ENCODE peak calls at places on chromosomes 3 and 15, in nine cellular contexts. T, B, L, C, U, M, N, A and G are unnamed samples.

GRCh38 chr3:172268896-172269295 is 179.4 kb downstream of the GHSR start:
- DNase-seq in T (no peak), B (no peak), L (no peak), C (no peak), U (no peak), M (no peak), N (no peak), A (no peak), G (no peak)

GRCh38 chr3:154229217-154229590 is 95.1 kb downstream of the DHX36 start:
- DNase-seq in T (no peak), B (no peak), L (no peak), C (no peak), U (no peak), M (no peak), N (no peak), A (no peak), G (no peak)

GRCh38 chr3:98839846-98840245 is 61.6 kb downstream of the DCBLD2 start:
- DNase-seq in T (no peak), B (no peak), L (peak; percentile 35), C (no peak), U (no peak), M (no peak), N (no peak), A (no peak), G (no peak)

GRCh38 chr15:43974852-43975251 is 148.1 kb downstream of the WDR76 start:
- DNase-seq in T (no peak), B (no peak), L (no peak), C (no peak), U (no peak), M (no peak), N (no peak), A (no peak), G (no peak)

GRCh38 chr3:15769256-15769915 is 28.4 kb downstream of the ANKRD28 start:
- DNase-seq in T (no peak), B (no peak), L (no peak), C (no peak), U (no peak), M (no peak), N (no peak), A (no peak), G (no peak)

GRCh38 chr3:143121240-143122088 is 1.9 kb downstream of the CHST2 start:
- DNase-seq in T (no peak), B (peak; percentile 20), L (peak; percentile 85), C (peak; percentile 30), U (peak; percentile 40), M (peak; percentile 33), N (peak; percentile 51), A (no peak), G (peak; percentile 45)

GRCh38 chr3:82311901-82312300 is 550.5 kb upstream of the GBE1 start:
- DNase-seq in T (no peak), B (no peak), L (no peak), C (no peak), U (no peak), M (no peak), N (no peak), A (no peak), G (no peak)

GRCh38 chr15:48966595-48967301 is 3.0 kb upstream of the SHC4 start:
- DNase-seq in T (no peak), B (peak; percentile 78), L (peak; percentile 64), C (no peak), U (no peak), M (no peak), N (no peak), A (no peak), G (peak; percentile 56)

GRCh38 chr3:114626751-114627150 is 332.9 kb downstream of the TIGIT start:
- DNase-seq in T (no peak), B (no peak), L (no peak), C (no peak), U (no peak), M (no peak), N (no peak), A (no peak), G (no peak)

GRCh38 chr3:102060814-102061213 is 211.5 kb downstream of the NFKBIZ start:
- DNase-seq in T (no peak), B (no peak), L (no peak), C (no peak), U (no peak), M (no peak), N (no peak), A (no peak), G (no peak)

GRCh38 chr3:50195501-50196252 is 4.3 kb downstream of the GNAT1 start:
- DNase-seq in T (no peak), B (no peak), L (no peak), C (no peak), U (no peak), M (no peak), N (peak; percentile 93), A (no peak), G (no peak)

GRCh38 chr3:141352262-141352984 is 15.9 kb upstream of the ZBTB38 start:
- DNase-seq in T (no peak), B (no peak), L (no peak), C (no peak), U (no peak), M (no peak), N (no peak), A (no peak), G (no peak)

GRCh38 chr15:25700916-25701315 is 162.2 kb downstream of the ATP10A start:
- DNase-seq in T (peak; percentile 64), B (no peak), L (no peak), C (no peak), U (no peak), M (no peak), N (no peak), A (no peak), G (no peak)

GRCh38 chr3:134974621-134975020 is 179.6 kb downstream of the EPHB1 start:
- DNase-seq in T (no peak), B (no peak), L (no peak), C (no peak), U (no peak), M (no peak), N (no peak), A (no peak), G (no peak)

GRCh38 chr3:196378442-196378841 is 40.3 kb upstream of the TM4SF19 start:
- DNase-seq in T (no peak), B (no peak), L (no peak), C (no peak), U (no peak), M (no peak), N (no peak), A (no peak), G (no peak)

GRCh38 chr3:175224051-175224450 is 364.9 kb downstream of the NAALADL2 start:
- DNase-seq in T (no peak), B (no peak), L (no peak), C (no peak), U (peak; percentile 30), M (no peak), N (peak; percentile 86), A (no peak), G (no peak)

GRCh38 chr3:171699611-171700010 is 110.7 kb downstream of the PLD1 start:
- DNase-seq in T (no peak), B (no peak), L (no peak), C (no peak), U (no peak), M (no peak), N (no peak), A (no peak), G (no peak)

GRCh38 chr3:15287565-15288330 is 44.6 kb downstream of the SH3BP5 start:
- DNase-seq in T (peak; percentile 76), B (peak; percentile 49), L (peak; percentile 98), C (no peak), U (peak; percentile 67), M (no peak), N (no peak), A (no peak), G (no peak)

GRCh38 chr15:42059661-42060476 is 34.5 kb downstream of the PLA2G4D start:
- DNase-seq in T (peak; percentile 79), B (no peak), L (peak; percentile 31), C (peak; percentile 64), U (peak; percentile 50), M (peak; percentile 53), N (no peak), A (peak; percentile 66), G (peak; percentile 57)